ENCODE peak calls at places on chromosomes 16 and 17, in four cellular contexts. O, X, F and T are unnamed samples.

GRCh38 chr17:8922451-8922850 is 43.1 kb downstream of the PIK3R5 start:
- ATAC-seq in F (no peak), O (no peak), X (peak; percentile 60), T (peak; percentile 65)

GRCh38 chr16:85302018-85302847 is 190.0 kb upstream of the CIBAR2 start:
- ATAC-seq in X (peak; percentile 24), F (no peak), O (no peak), T (no peak)

GRCh38 chr17:19305261-19305660 is 57.3 kb downstream of the B9D1 start:
- ATAC-seq in X (no peak), O (no peak), F (no peak), T (no peak)

GRCh38 chr17:31003225-31003866 is 32.5 kb downstream of the RNF135 start:
- ATAC-seq in X (no peak), O (no peak), F (no peak), T (no peak)

GRCh38 chr17:81115749-81116464 is 49.4 kb upstream of the PVALEF start:
- ATAC-seq in X (no peak), F (no peak), O (no peak), T (no peak)

GRCh38 chr17:67558740-67559380 is 158.9 kb upstream of the NOL11 start:
- ATAC-seq in F (no peak), X (no peak), O (no peak), T (peak; percentile 61)

GRCh38 chr17:41415833-41416335 is 8.5 kb downstream of the KRT37 start:
- ATAC-seq in F (no peak), O (no peak), X (peak; percentile 81), T (no peak)

GRCh38 chr16:31113420-31114124 is 3.9 kb upstream of the KAT8 start:
- ATAC-seq in X (no peak), O (no peak), F (no peak), T (no peak)

GRCh38 chr16:57297856-57298255 is 13.4 kb upstream of the PLLP start:
- ATAC-seq in X (no peak), O (no peak), F (no peak), T (no peak)

GRCh38 chr17:34163123-34163522 is 92.0 kb upstream of the CCL2 start:
- ATAC-seq in F (no peak), O (no peak), X (peak; percentile 82), T (no peak)

GRCh38 chr16:1162701-1163566 is 10.0 kb downstream of the CACNA1H start:
- ATAC-seq in F (no peak), X (peak; percentile 10), O (no peak), T (no peak)

GRCh38 chr17:37301288-37301687 is 74.5 kb upstream of the C17orf78 start:
- ATAC-seq in O (no peak), X (no peak), F (no peak), T (no peak)

GRCh38 chr16:21647562-21648164 is 4.7 kb downstream of the IGSF6 start:
- ATAC-seq in X (no peak), F (no peak), O (no peak), T (no peak)

GRCh38 chr17:27623578-27623977 is 7.4 kb upstream of the LGALS9 start:
- ATAC-seq in O (no peak), X (no peak), F (no peak), T (no peak)